ENCODE peak calls at places on chromosomes 6 and 20, in four cellular contexts. One of them, this sample, is unnamed.

GRCh38 chr6:53347250-53347920 is 1.4 kb downstream of the ELOVL5 start:
- DNase-seq in hepatocyte: peak
- DNase-seq in spleen: no peak
- DNase-seq in A549: no peak
- DNase-seq in this sample: no peak

GRCh38 chr20:37344506-37345338 is 1.2 kb upstream of the SRC start:
- DNase-seq in spleen: peak
- DNase-seq in hepatocyte: peak
- DNase-seq in A549: peak
- DNase-seq in this sample: no peak

GRCh38 chr20:31602779-31603441 is 2.2 kb upstream of the ID1 start:
- DNase-seq in spleen: no peak
- DNase-seq in hepatocyte: peak
- DNase-seq in A549: peak
- DNase-seq in this sample: no peak

GRCh38 chr6:170459451-170459850 is 93.7 kb downstream of the PSMB1 start:
- DNase-seq in A549: no peak
- DNase-seq in spleen: peak
- DNase-seq in hepatocyte: no peak
- DNase-seq in this sample: no peak

GRCh38 chr6:7505196-7505699 is 36.2 kb upstream of the DSP start:
- DNase-seq in hepatocyte: peak
- DNase-seq in A549: peak
- DNase-seq in spleen: no peak
- DNase-seq in this sample: no peak

GRCh38 chr6:159535629-159536028 is 157.4 kb downstream of the SOD2 start:
- DNase-seq in spleen: no peak
- DNase-seq in hepatocyte: no peak
- DNase-seq in A549: no peak
- DNase-seq in this sample: no peak

GRCh38 chr6:147001621-147002020 is 202.6 kb upstream of the STXBP5 start:
- DNase-seq in spleen: no peak
- DNase-seq in hepatocyte: no peak
- DNase-seq in A549: no peak
- DNase-seq in this sample: no peak

GRCh38 chr6:117498159-117498558 is 15.7 kb downstream of the DCBLD1 start:
- DNase-seq in A549: no peak
- DNase-seq in spleen: no peak
- DNase-seq in hepatocyte: no peak
- DNase-seq in this sample: no peak

GRCh38 chr6:157873735-157874344 is 50.8 kb downstream of the SNX9 start:
- DNase-seq in hepatocyte: peak
- DNase-seq in spleen: peak
- DNase-seq in A549: peak
- DNase-seq in this sample: peak

GRCh38 chr6:25889877-25890853 is 16.1 kb upstream of the SLC17A3 start:
- DNase-seq in spleen: no peak
- DNase-seq in hepatocyte: peak
- DNase-seq in A549: no peak
- DNase-seq in this sample: peak

GRCh38 chr20:60010689-60011417 is 52.6 kb downstream of the CDH26 start:
- DNase-seq in spleen: no peak
- DNase-seq in A549: no peak
- DNase-seq in hepatocyte: no peak
- DNase-seq in this sample: no peak

GRCh38 chr20:57711311-57711712 is 1.5 kb upstream of the PMEPA1 start:
- DNase-seq in hepatocyte: no peak
- DNase-seq in spleen: no peak
- DNase-seq in A549: no peak
- DNase-seq in this sample: no peak

GRCh38 chr20:14360386-14360785 is 23.0 kb upstream of the FLRT3 start:
- DNase-seq in hepatocyte: peak
- DNase-seq in spleen: no peak
- DNase-seq in A549: no peak
- DNase-seq in this sample: no peak

GRCh38 chr20:41143354-41143753 is 6.0 kb downstream of the PLCG1 start:
- DNase-seq in hepatocyte: no peak
- DNase-seq in spleen: no peak
- DNase-seq in A549: no peak
- DNase-seq in this sample: no peak

GRCh38 chr6:125906158-125906998 is 50.2 kb upstream of the HINT3 start:
- DNase-seq in hepatocyte: peak
- DNase-seq in A549: peak
- DNase-seq in spleen: no peak
- DNase-seq in this sample: peak

GRCh38 chr6:113187671-113188070 is 669.5 kb upstream of the MARCKS start:
- DNase-seq in spleen: no peak
- DNase-seq in hepatocyte: no peak
- DNase-seq in A549: no peak
- DNase-seq in this sample: no peak

GRCh38 chr6:151617539-151617938 is 123.7 kb downstream of the CCDC170 start:
- DNase-seq in A549: no peak
- DNase-seq in hepatocyte: no peak
- DNase-seq in spleen: no peak
- DNase-seq in this sample: no peak

GRCh38 chr6:47005486-47005885 is 36.6 kb downstream of the ADGRF1 start:
- DNase-seq in A549: no peak
- DNase-seq in spleen: no peak
- DNase-seq in hepatocyte: no peak
- DNase-seq in this sample: no peak

GRCh38 chr6:47008397-47008763 is 33.8 kb downstream of the ADGRF1 start:
- DNase-seq in spleen: no peak
- DNase-seq in hepatocyte: no peak
- DNase-seq in A549: no peak
- DNase-seq in this sample: no peak

GRCh38 chr6:47014401-47014800 is 27.7 kb downstream of the ADGRF1 start:
- DNase-seq in A549: no peak
- DNase-seq in spleen: no peak
- DNase-seq in hepatocyte: no peak
- DNase-seq in this sample: no peak

GRCh38 chr6:47007657-47008396 is 34.3 kb downstream of the ADGRF1 start:
- DNase-seq in spleen: no peak
- DNase-seq in A549: no peak
- DNase-seq in hepatocyte: no peak
- DNase-seq in this sample: no peak

DNA sequence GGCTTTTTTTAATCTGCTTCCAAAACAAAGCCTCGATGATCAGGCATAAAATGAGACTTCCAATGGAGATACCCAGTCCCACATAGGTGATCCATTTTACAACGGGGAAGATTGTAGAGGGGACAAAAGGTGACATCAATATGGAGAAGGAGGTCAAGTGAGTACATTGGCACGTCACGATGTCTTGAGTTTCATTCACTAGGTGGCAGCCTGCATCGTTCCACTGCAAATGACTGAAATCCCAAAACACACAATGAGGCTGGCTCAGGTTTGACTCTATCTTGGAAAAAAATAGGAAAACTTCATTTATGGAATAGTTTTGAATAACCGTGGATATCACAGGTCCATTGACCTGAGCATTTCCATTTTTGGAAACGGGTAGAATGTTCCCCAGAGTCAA is 32.5 kb downstream of the ADGRF1 start:
- DNase-seq in A549: no peak
- DNase-seq in spleen: no peak
- DNase-seq in hepatocyte: no peak
- DNase-seq in this sample: no peak
- TF ChIP-seq CTCF in A549: no peak
- TF ChIP-seq CTCF in spleen: no peak
- TF ChIP-seq CTCF in hepatocyte: no peak
- TF ChIP-seq CTCF in this sample: no peak

GRCh38 chr6:93418448-93419303 is 683 bp downstream of the EPHA7 start:
- DNase-seq in A549: peak
- DNase-seq in spleen: peak
- DNase-seq in hepatocyte: peak
- DNase-seq in this sample: peak
- TF ChIP-seq CTCF in A549: no peak
- TF ChIP-seq CTCF in spleen: no peak
- TF ChIP-seq CTCF in hepatocyte: no peak
- TF ChIP-seq CTCF in this sample: peak

GRCh38 chr6:137286368-137286767 is 67.2 kb upstream of the IFNGR1 start:
- DNase-seq in A549: no peak
- DNase-seq in spleen: no peak
- DNase-seq in hepatocyte: no peak
- DNase-seq in this sample: no peak
- TF ChIP-seq CTCF in A549: no peak
- TF ChIP-seq CTCF in spleen: no peak
- TF ChIP-seq CTCF in hepatocyte: no peak
- TF ChIP-seq CTCF in this sample: no peak

GRCh38 chr20:62666736-62667529 is 24.6 kb downstream of the SLCO4A1 start:
- DNase-seq in hepatocyte: no peak
- DNase-seq in A549: no peak
- DNase-seq in spleen: no peak
- DNase-seq in this sample: no peak
- TF ChIP-seq CTCF in hepatocyte: no peak
- TF ChIP-seq CTCF in A549: no peak
- TF ChIP-seq CTCF in spleen: no peak
- TF ChIP-seq CTCF in this sample: no peak

GRCh38 chr20:12660918-12661317 is 347.9 kb upstream of the SPTLC3 start:
- DNase-seq in A549: no peak
- DNase-seq in hepatocyte: peak
- DNase-seq in spleen: no peak
- DNase-seq in this sample: peak
- TF ChIP-seq CTCF in A549: no peak
- TF ChIP-seq CTCF in hepatocyte: peak
- TF ChIP-seq CTCF in spleen: no peak
- TF ChIP-seq CTCF in this sample: peak

GRCh38 chr20:53857723-53858236 is 212.6 kb downstream of the BCAS1 start:
- DNase-seq in hepatocyte: no peak
- DNase-seq in A549: no peak
- DNase-seq in spleen: no peak
- DNase-seq in this sample: no peak
- TF ChIP-seq CTCF in hepatocyte: no peak
- TF ChIP-seq CTCF in A549: no peak
- TF ChIP-seq CTCF in spleen: no peak
- TF ChIP-seq CTCF in this sample: no peak

This sample was measured in endothelial cell.